ENCODE peak calls at places on chromosomes 4 and X, in four cellular contexts. L is left lung, B is colonic mucosa, Q is psoas muscle. F is an unnamed sample.

GRCh38 chr4:140012688-140013087 is 141.3 kb downstream of the MAML3 start:
- DNase-seq in L (peak; percentile 55), B (peak; percentile 87), Q (peak; percentile 33), F (peak; percentile 66)

GRCh38 chrX:137896123-137896522 is 330.2 kb downstream of the ZIC3 start:
- DNase-seq in L (no peak), B (no peak), Q (no peak), F (no peak)

GRCh38 chr4:740656-741282 is 35.1 kb downstream of the PCGF3 start:
- DNase-seq in L (no peak), B (no peak), Q (no peak), F (no peak)

GRCh38 chrX:17046478-17047097 is 100.1 kb downstream of the REPS2 start:
- DNase-seq in L (no peak), B (peak; percentile 73), Q (peak; percentile 22), F (no peak)

GRCh38 chrX:115560978-115561604 is at the start of gene PLS3:
- DNase-seq in L (peak; percentile 86), B (peak; percentile 84), Q (peak; percentile 80), F (peak; percentile 73)

GRCh38 chr4:3417448-3417847 is 24.3 kb upstream of the HGFAC start:
- DNase-seq in L (no peak), B (no peak), Q (no peak), F (no peak)

GRCh38 chr4:186723207-186724047 is at the start of gene FAT1:
- DNase-seq in L (peak; percentile 63), B (peak; percentile 66), Q (peak; percentile 72), F (peak; percentile 72)

GRCh38 chr4:47642985-47643745 is 158.1 kb downstream of the ATP10D start:
- DNase-seq in L (no peak), B (no peak), Q (no peak), F (no peak)

GRCh38 chrX:47321386-47321785 is 49.0 kb upstream of the ZNF157 start:
- DNase-seq in L (no peak), B (no peak), Q (peak; percentile 57), F (no peak)

GRCh38 chrX:77658886-77659285 is 127.1 kb downstream of the ATRX start:
- DNase-seq in L (no peak), B (no peak), Q (no peak), F (no peak)

GRCh38 chr4:3665360-3665891 is 100.8 kb upstream of the ADRA2C start:
- DNase-seq in L (no peak), B (no peak), Q (no peak), F (no peak)

GRCh38 chr4:183147191-183147590 is 48.1 kb downstream of the WWC2 start:
- DNase-seq in L (no peak), B (no peak), Q (no peak), F (no peak)

GRCh38 chrX:69024931-69025330 is 140.3 kb downstream of the PJA1 start:
- DNase-seq in L (peak; percentile 60), B (peak; percentile 74), Q (peak; percentile 72), F (peak; percentile 46)

GRCh38 chr4:15784959-15785634 is 7.0 kb downstream of the CD38 start:
- DNase-seq in L (no peak), B (no peak), Q (no peak), F (no peak)

GRCh38 chrX:92232182-92232581 is 453.0 kb downstream of the PCDH11X start:
- DNase-seq in L (no peak), B (no peak), Q (no peak), F (no peak)

GRCh38 chr4:95362906-95363578 is 185.7 kb downstream of the UNC5C start:
- DNase-seq in L (no peak), B (peak; percentile 19), Q (no peak), F (no peak)

GRCh38 chr4:38411092-38411491 is 252.9 kb upstream of the KLF3 start:
- DNase-seq in L (no peak), B (no peak), Q (no peak), F (no peak)

GRCh38 chrX:115553171-115553570 is 7.8 kb upstream of the PLS3 start:
- DNase-seq in L (no peak), B (no peak), Q (no peak), F (no peak)

GRCh38 chrX:44484607-44485146 is 58.0 kb downstream of the FUNDC1 start:
- DNase-seq in L (no peak), B (no peak), Q (no peak), F (no peak)
- H3K27ac ChIP-seq in L (no peak overlapping the region), B (no peak overlapping the region), Q (no peak overlapping the region), F (no peak overlapping the region)

DNA sequence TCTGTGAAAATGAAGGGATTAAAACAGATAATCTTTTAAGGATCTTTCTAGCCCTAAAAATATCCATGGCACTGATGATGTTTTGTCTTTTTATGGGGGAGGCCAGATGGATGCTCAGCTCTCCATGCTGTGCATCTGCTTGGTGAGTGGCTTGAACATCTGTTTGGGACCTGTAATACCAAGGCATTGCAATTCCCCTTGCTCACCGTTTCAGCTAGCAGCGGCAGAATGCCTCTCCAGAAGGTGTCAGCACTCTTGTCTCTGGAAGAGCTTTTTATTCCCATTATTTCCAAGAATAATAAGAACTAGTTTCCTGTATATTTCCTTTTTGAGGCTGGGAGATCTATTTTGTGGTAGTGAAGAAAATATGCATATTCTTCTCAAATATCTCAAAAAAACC is 151.9 kb upstream of the ANK2 start:
- DNase-seq in L (no peak), B (no peak), Q (no peak), F (no peak)
- H3K4me1 ChIP-seq in L (no peaks in the 10 kb centered on the region), B (no peaks in the 10 kb centered on the region), Q (peaks cover 4% of the 10 kb centered on the region), F (no peaks in the 10 kb centered on the region)

GRCh38 chr4:146340798-146341197 is 126.5 kb downstream of the REELD1 start:
- DNase-seq in L (no peak), B (no peak), Q (no peak), F (no peak)
- TF ChIP-seq CTCF in L (no peak), B (no peak), Q (peak; percentile 38), F (no peak)

GRCh38 chr4:158827475-158828085 is 58.8 kb downstream of the FNIP2 start:
- DNase-seq in L (peak; percentile 56), B (no peak), Q (no peak), F (no peak)
- H3K27ac ChIP-seq in L (peak overlapping the region; percentile 75), B (peak overlapping the region; percentile 78), Q (peak overlapping the region; percentile 85), F (peak overlapping the region; percentile 38)

DNA sequence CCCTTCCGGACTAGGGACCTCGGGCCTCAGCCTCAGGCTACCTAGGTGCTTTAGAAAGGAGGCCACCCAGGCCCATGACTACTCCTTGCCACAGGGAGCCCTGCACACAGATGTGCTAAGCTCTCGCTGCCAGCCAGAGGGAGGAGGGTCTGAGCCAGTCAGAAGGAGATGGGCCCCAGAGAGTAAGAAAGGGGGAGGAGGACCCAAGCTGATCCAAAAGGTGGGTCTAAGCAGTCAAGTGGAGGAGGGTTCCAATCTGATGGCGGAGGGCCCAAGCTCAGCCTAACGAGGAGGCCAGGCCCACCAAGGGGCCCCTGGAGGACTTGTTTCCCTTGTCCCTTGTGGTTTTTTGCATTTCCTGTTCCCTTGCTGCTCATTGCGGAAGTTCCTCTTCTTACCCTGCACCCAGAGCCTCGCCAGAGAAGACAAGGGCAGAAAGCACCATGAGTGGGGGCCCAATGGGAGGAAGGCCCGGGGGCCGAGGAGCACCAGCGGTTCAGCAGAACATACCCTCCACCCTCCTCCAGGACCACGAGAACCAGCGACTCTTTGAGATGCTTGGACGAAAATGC is at the start of gene WAS:
- DNase-seq in L (no peak), B (no peak), Q (no peak), F (peak; percentile 23)
- H3K4me1 ChIP-seq in L (peaks cover 29% of the 10 kb centered on the region), B (no peaks in the 10 kb centered on the region), Q (no peaks in the 10 kb centered on the region), F (no peaks in the 10 kb centered on the region)

GRCh38 chr4:13933163-13933562 is 305.6 kb upstream of the BOD1L1 start:
- DNase-seq in L (no peak), B (no peak), Q (no peak), F (no peak)
- TF ChIP-seq CTCF in L (no peak), B (no peak), Q (no peak), F (no peak)

F was measured in pancreas.